ENCODE peak calls at places on chromosomes 11 and 22, in four cellular contexts. G, J, R and A are unnamed samples.
A peak's percentile ranks its signal among the peaks of the same experiment; 100 is the strongest.

GRCh38 chr11:6737872-6738466 is 33.8 kb downstream of the OR2AG2 start:
- DNase-seq in R (no peak), G (peak; percentile 53), J (no peak), A (peak; percentile 8)

GRCh38 chr11:19979519-19979845 is 180.8 kb downstream of the DBX1 start:
- DNase-seq in G (no peak), R (peak; percentile 25), J (no peak), A (no peak)

GRCh38 chr11:8321876-8322275 is 58.2 kb upstream of the LMO1 start:
- DNase-seq in R (no peak), G (no peak), J (no peak), A (no peak)

GRCh38 chr11:89184021-89184420 is 6.3 kb downstream of the TYR start:
- DNase-seq in G (no peak), R (no peak), J (no peak), A (no peak)

GRCh38 chr11:45233121-45233803 is 52.9 kb downstream of the SYT13 start:
- DNase-seq in G (peak; percentile 86), J (peak; percentile 21), R (no peak), A (peak; percentile 84)

GRCh38 chr11:113311536-113311935 is 2.8 kb upstream of the TTC12 start:
- DNase-seq in R (no peak), J (no peak), G (no peak), A (no peak)

GRCh38 chr22:37462983-37463382 is 23.2 kb downstream of the MFNG start:
- DNase-seq in G (peak; percentile 37), R (no peak), J (no peak), A (no peak)

GRCh38 chr11:12160680-12161079 is 50.3 kb downstream of the MICAL2 start:
- DNase-seq in J (no peak), G (no peak), R (no peak), A (no peak)

GRCh38 chr22:48699531-48699930 is 1128.1 kb downstream of the BRD1 start:
- DNase-seq in R (no peak), J (no peak), G (no peak), A (no peak)

GRCh38 chr11:121711900-121712424 is 259.2 kb upstream of the SORL1-AS1 start:
- DNase-seq in J (no peak), G (no peak), R (no peak), A (no peak)

GRCh38 chr11:132716037-132716436 is 816.3 kb downstream of the OPCML start:
- DNase-seq in J (no peak), R (no peak), G (no peak), A (no peak)

GRCh38 chr11:44016129-44016528 is 31.7 kb upstream of the ACCSL start:
- DNase-seq in R (no peak), J (no peak), G (no peak), A (no peak)

GRCh38 chr22:33851240-33851639 is 69.0 kb downstream of the LARGE1 start:
- DNase-seq in G (no peak), R (no peak), J (no peak), A (no peak)

GRCh38 chr11:75028321-75029097 is 39.8 kb downstream of the NEU3 start:
- DNase-seq in R (no peak), G (no peak), J (no peak), A (no peak)

GRCh38 chr22:35349704-35350538 is 31.0 kb upstream of the HMOX1 start:
- DNase-seq in J (no peak), R (no peak), G (no peak), A (no peak)

GRCh38 chr11:101439488-101439887 is 144.3 kb downstream of the TRPC6 start:
- DNase-seq in R (no peak), J (no peak), G (no peak), A (no peak)

GRCh38 chr11:839875-840617 is 2.3 kb downstream of the POLR2L start:
- DNase-seq in R (no peak), J (no peak), G (no peak), A (no peak)

GRCh38 chr11:837189-837989 is 4.6 kb downstream of the CD151 start:
- DNase-seq in G (no peak), J (no peak), R (no peak), A (no peak)

GRCh38 chr11:839280-839623 is 3.1 kb downstream of the POLR2L start:
- DNase-seq in J (no peak), G (no peak), R (no peak), A (no peak)

GRCh38 chr11:837990-838307 is 4.4 kb downstream of the POLR2L start:
- DNase-seq in R (no peak), G (no peak), J (no peak), A (no peak)

DNA sequence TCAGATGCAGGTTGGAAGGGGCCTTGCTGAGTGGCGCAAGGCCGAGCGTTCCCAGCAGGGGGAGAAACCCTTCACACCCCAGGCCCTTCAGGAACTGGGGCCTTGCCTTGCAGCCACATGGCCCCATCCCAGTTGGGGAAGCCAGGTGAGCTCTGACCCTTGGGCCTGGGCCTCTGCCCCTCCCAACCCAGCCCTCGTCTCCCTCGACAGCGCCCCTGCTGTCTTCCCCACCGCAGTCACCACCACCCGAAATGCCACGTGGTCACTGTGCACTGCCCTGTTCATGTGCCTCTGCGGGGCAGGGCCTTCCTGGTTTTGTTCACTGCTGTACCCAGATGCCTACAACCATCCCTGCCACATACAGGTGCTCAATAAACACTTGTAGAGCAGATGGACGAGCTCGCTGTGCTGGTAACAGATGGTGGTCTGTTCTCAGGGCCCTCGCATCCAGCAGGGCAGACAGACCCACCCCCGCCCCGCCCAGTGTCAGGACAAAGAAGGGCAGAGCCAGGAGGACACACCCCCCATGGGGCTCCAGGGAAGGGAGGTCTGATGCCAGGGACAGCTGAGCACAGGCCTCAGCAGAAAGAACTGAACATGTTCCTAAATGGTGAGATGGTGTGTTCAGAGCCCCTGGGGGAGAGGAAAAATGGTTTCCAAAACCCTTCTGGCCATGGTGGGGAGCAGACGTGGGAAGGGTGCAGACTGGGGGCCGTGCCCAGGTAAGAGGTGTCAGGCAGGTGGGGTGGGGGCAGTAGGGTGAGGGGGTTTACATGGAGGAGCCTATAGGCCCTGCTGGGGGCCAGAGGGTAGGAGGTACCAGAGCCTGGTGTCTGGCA is 3.7 kb downstream of the POLR2L start:
- DNase-seq in G (no peak), J (no peak), R (no peak), A (no peak)
- TF ChIP-seq POLR2AphosphoS5 in G (no peak), J (no peak), R (no peak), A (no peak)

DNA sequence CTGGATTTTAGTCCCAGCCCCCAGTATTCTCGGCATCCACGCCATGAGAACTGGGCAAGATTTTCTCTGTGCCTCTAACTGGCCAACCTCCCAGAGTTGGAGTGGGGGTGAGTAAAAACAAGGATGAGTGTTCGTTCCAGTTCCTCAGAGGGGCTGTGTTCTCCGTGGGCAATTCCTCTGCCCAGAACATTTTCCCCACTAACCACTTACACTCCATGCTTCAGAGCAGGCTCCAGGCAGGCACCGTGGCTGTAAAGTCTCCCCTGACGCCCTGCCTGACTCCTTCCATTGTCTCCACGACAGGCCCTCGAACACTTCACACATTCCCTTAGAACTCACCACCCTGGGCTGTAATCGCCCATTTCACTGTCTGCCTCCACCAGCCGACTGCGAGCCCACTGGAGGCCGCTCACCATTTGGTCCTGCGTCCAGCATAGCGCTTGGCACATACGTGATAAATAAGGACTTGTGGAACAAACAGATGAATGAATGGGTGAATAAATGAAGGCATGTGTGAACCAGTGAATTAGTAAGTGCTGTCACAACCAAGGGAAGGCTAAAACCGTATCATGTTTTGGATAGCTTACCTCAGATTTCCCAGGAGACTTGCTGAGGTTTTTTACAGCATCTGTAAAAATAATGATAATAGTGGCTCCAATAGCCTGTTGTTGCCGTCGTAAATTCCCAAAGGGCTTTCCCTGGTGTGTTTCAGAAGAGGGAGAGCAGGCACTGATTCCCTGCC is 6.1 kb downstream of the APLNR start:
- DNase-seq in R (no peak), G (no peak), J (no peak), A (no peak)
- TF ChIP-seq SPI1 in R (no peak), G (no peak), J (no peak), A (no peak)

GRCh38 chr11:10602366-10602765 is 33.9 kb upstream of the LYVE1 start:
- DNase-seq in R (no peak), G (no peak), J (no peak), A (no peak)

GRCh38 chr11:10597877-10598341 is 29.4 kb upstream of the LYVE1 start:
- DNase-seq in G (no peak), J (peak; percentile 63), R (no peak), A (no peak)

GRCh38 chr11:10600570-10601248 is 32.2 kb upstream of the LYVE1 start:
- DNase-seq in J (no peak), R (no peak), G (no peak), A (no peak)

GRCh38 chr11:10601722-10602281 is 33.3 kb upstream of the LYVE1 start:
- DNase-seq in G (no peak), R (no peak), J (no peak), A (no peak)

DNA sequence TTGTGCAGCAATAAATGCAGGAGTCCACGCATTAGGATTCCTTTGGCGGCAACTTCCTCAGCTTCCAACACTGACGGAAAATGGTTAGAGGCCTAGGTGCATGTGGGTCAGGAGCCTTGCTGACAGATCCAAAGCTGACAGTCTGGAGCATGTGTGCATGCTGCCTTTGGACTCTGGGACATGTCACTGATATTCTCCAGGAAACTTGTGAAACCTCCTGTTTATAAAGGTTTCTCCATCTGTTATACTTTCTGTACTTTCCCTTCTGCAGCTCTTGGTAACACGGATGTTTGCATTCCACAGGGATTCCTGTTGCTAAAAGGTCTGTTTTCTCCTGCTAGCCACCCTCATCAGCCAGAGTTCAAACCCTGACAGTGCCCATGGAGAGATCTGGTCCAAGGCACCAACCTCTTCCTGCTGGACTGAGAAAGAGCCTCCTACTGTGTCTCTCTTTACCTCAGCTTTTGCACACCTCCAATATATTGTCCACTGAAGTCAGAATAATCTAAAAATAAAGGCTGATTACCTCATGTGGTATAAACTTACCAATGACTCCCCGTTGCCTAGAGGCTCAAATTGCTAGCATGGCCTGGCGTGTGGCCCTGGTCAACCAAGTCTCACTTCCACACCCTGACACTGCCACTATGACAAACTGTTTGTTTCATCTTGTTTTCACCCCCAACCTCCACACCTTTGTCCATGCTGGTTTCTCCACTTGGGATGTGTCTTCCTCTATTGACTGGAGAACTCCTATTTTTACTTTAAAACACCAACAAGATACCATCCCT is 31.1 kb upstream of the LYVE1 start:
- DNase-seq in J (no peak), R (no peak), G (no peak), A (no peak)
- TF ChIP-seq POLR2AphosphoS5 in J (no peak), R (no peak), G (no peak), A (no peak)

DNA sequence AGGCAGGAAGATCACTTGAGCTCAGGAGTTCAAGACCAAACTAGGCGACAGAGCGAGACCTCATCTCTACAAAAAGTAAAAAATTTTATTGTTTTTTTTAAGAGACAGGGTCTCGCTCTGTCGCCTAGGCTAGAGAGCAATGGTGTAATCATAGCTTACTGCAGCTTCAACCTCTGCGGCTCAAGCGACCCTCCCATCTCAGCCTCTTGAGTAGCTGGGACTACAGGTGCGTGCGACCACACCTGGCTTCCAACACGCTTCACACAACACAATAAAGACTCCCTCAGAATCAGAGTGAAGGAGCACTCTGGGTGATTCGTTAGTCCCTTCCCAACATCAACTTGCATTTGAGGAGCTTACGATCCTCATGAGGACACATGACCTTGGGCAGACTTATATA is 79.5 kb upstream of the APOA1 start:
- DNase-seq in J (no peak), G (no peak), R (no peak), A (no peak)
- TF ChIP-seq SPI1 in J (no peak), G (no peak), R (no peak), A (no peak)

GRCh38 chr11:46308632-46309419 is 31.4 kb downstream of the CREB3L1 start:
- DNase-seq in R (no peak), G (peak; percentile 83), J (no peak), A (peak; percentile 76)
- TF ChIP-seq POLR2AphosphoS5 in R (no peak), G (no peak), J (no peak), A (no peak)

GRCh38 chr22:41264408-41264941 is 21.5 kb downstream of the RANGAP1 start:
- DNase-seq in J (no peak), G (no peak), R (no peak), A (no peak)
- TF ChIP-seq SPI1 in J (no peak), G (no peak), R (no peak), A (no peak)